ENCODE peak calls at places on chromosomes 5 and 9, in five cellular contexts. One of them, this sample, is unnamed.

GRCh38 chr5:150081541-150082283 is 4.6 kb downstream of the CSF1R start:
- DNase-seq in activated gamma-delta T cell treated with anti-CD3 and anti-CD28 coated beads, Interleukin-2, amount 50 U/mL, for 16 hours: no peak
- DNase-seq in CD8-positive, alpha-beta T cell: no peak
- DNase-seq in NCI-H1105: no peak
- DNase-seq in stimulated activated CD4-positive, alpha-beta T cell treated with anti-CD3 and anti-CD28 coated beads, Interleukin-4, amount 100 ng/mL, for 1 hour: no peak
- DNase-seq in this sample: peak

GRCh38 chr9:23522952-23523351 is 303.1 kb downstream of the ELAVL2 start:
- DNase-seq in NCI-H1105: no peak
- DNase-seq in CD8-positive, alpha-beta T cell: no peak
- DNase-seq in stimulated activated CD4-positive, alpha-beta T cell treated with anti-CD3 and anti-CD28 coated beads, Interleukin-4, amount 100 ng/mL, for 1 hour: no peak
- DNase-seq in activated gamma-delta T cell treated with anti-CD3 and anti-CD28 coated beads, Interleukin-2, amount 50 U/mL, for 16 hours: no peak
- DNase-seq in this sample: no peak

GRCh38 chr9:126860757-126861466 is 473 bp downstream of the ZBTB34 start:
- DNase-seq in NCI-H1105: no peak
- DNase-seq in activated gamma-delta T cell treated with anti-CD3 and anti-CD28 coated beads, Interleukin-2, amount 50 U/mL, for 16 hours: no peak
- DNase-seq in stimulated activated CD4-positive, alpha-beta T cell treated with anti-CD3 and anti-CD28 coated beads, Interleukin-4, amount 100 ng/mL, for 1 hour: peak
- DNase-seq in CD8-positive, alpha-beta T cell: no peak
- DNase-seq in this sample: no peak

GRCh38 chr9:116550728-116551436 is 136.2 kb upstream of the TRIM32 start:
- DNase-seq in stimulated activated CD4-positive, alpha-beta T cell treated with anti-CD3 and anti-CD28 coated beads, Interleukin-4, amount 100 ng/mL, for 1 hour: no peak
- DNase-seq in CD8-positive, alpha-beta T cell: no peak
- DNase-seq in NCI-H1105: no peak
- DNase-seq in activated gamma-delta T cell treated with anti-CD3 and anti-CD28 coated beads, Interleukin-2, amount 50 U/mL, for 16 hours: no peak
- DNase-seq in this sample: no peak

GRCh38 chr5:132762246-132763000 is 14.6 kb downstream of the SEPTIN8 start:
- DNase-seq in NCI-H1105: no peak
- DNase-seq in stimulated activated CD4-positive, alpha-beta T cell treated with anti-CD3 and anti-CD28 coated beads, Interleukin-4, amount 100 ng/mL, for 1 hour: no peak
- DNase-seq in CD8-positive, alpha-beta T cell: no peak
- DNase-seq in activated gamma-delta T cell treated with anti-CD3 and anti-CD28 coated beads, Interleukin-2, amount 50 U/mL, for 16 hours: no peak
- DNase-seq in this sample: peak

GRCh38 chr5:43192558-43193170 is 639 bp downstream of the NIM1K start:
- DNase-seq in NCI-H1105: peak
- DNase-seq in activated gamma-delta T cell treated with anti-CD3 and anti-CD28 coated beads, Interleukin-2, amount 50 U/mL, for 16 hours: no peak
- DNase-seq in stimulated activated CD4-positive, alpha-beta T cell treated with anti-CD3 and anti-CD28 coated beads, Interleukin-4, amount 100 ng/mL, for 1 hour: peak
- DNase-seq in CD8-positive, alpha-beta T cell: no peak
- DNase-seq in this sample: no peak

GRCh38 chr5:15833365-15833764 is 333.4 kb downstream of the FBXL7 start:
- DNase-seq in stimulated activated CD4-positive, alpha-beta T cell treated with anti-CD3 and anti-CD28 coated beads, Interleukin-4, amount 100 ng/mL, for 1 hour: no peak
- DNase-seq in CD8-positive, alpha-beta T cell: no peak
- DNase-seq in activated gamma-delta T cell treated with anti-CD3 and anti-CD28 coated beads, Interleukin-2, amount 50 U/mL, for 16 hours: no peak
- DNase-seq in NCI-H1105: no peak
- DNase-seq in this sample: no peak

GRCh38 chr5:141665995-141666940 is 15.1 kb upstream of the FCHSD1 start:
- DNase-seq in CD8-positive, alpha-beta T cell: no peak
- DNase-seq in stimulated activated CD4-positive, alpha-beta T cell treated with anti-CD3 and anti-CD28 coated beads, Interleukin-4, amount 100 ng/mL, for 1 hour: no peak
- DNase-seq in activated gamma-delta T cell treated with anti-CD3 and anti-CD28 coated beads, Interleukin-2, amount 50 U/mL, for 16 hours: no peak
- DNase-seq in NCI-H1105: no peak
- DNase-seq in this sample: no peak

GRCh38 chr9:35771079-35771441 is 17.0 kb upstream of the MSMP start:
- DNase-seq in activated gamma-delta T cell treated with anti-CD3 and anti-CD28 coated beads, Interleukin-2, amount 50 U/mL, for 16 hours: no peak
- DNase-seq in NCI-H1105: no peak
- DNase-seq in stimulated activated CD4-positive, alpha-beta T cell treated with anti-CD3 and anti-CD28 coated beads, Interleukin-4, amount 100 ng/mL, for 1 hour: no peak
- DNase-seq in CD8-positive, alpha-beta T cell: no peak
- DNase-seq in this sample: no peak

GRCh38 chr5:174315871-174316270 is 270.4 kb downstream of the NSG2 start:
- DNase-seq in activated gamma-delta T cell treated with anti-CD3 and anti-CD28 coated beads, Interleukin-2, amount 50 U/mL, for 16 hours: no peak
- DNase-seq in stimulated activated CD4-positive, alpha-beta T cell treated with anti-CD3 and anti-CD28 coated beads, Interleukin-4, amount 100 ng/mL, for 1 hour: no peak
- DNase-seq in NCI-H1105: no peak
- DNase-seq in CD8-positive, alpha-beta T cell: no peak
- DNase-seq in this sample: no peak

GRCh38 chr5:163362806-163363788 is 74.3 kb upstream of the CCNG1 start:
- DNase-seq in activated gamma-delta T cell treated with anti-CD3 and anti-CD28 coated beads, Interleukin-2, amount 50 U/mL, for 16 hours: no peak
- DNase-seq in NCI-H1105: no peak
- DNase-seq in stimulated activated CD4-positive, alpha-beta T cell treated with anti-CD3 and anti-CD28 coated beads, Interleukin-4, amount 100 ng/mL, for 1 hour: no peak
- DNase-seq in CD8-positive, alpha-beta T cell: no peak
- DNase-seq in this sample: no peak

GRCh38 chr5:133396187-133396621 is 216.1 kb downstream of the FSTL4 start:
- DNase-seq in stimulated activated CD4-positive, alpha-beta T cell treated with anti-CD3 and anti-CD28 coated beads, Interleukin-4, amount 100 ng/mL, for 1 hour: no peak
- DNase-seq in activated gamma-delta T cell treated with anti-CD3 and anti-CD28 coated beads, Interleukin-2, amount 50 U/mL, for 16 hours: no peak
- DNase-seq in NCI-H1105: no peak
- DNase-seq in CD8-positive, alpha-beta T cell: no peak
- DNase-seq in this sample: peak

GRCh38 chr5:53303105-53303504 is 177.3 kb upstream of the FST start:
- DNase-seq in stimulated activated CD4-positive, alpha-beta T cell treated with anti-CD3 and anti-CD28 coated beads, Interleukin-4, amount 100 ng/mL, for 1 hour: no peak
- DNase-seq in CD8-positive, alpha-beta T cell: no peak
- DNase-seq in NCI-H1105: no peak
- DNase-seq in activated gamma-delta T cell treated with anti-CD3 and anti-CD28 coated beads, Interleukin-2, amount 50 U/mL, for 16 hours: no peak
- DNase-seq in this sample: no peak

GRCh38 chr5:134115806-134116175 is 1.3 kb downstream of the TCF7 start:
- DNase-seq in CD8-positive, alpha-beta T cell: no peak
- DNase-seq in stimulated activated CD4-positive, alpha-beta T cell treated with anti-CD3 and anti-CD28 coated beads, Interleukin-4, amount 100 ng/mL, for 1 hour: no peak
- DNase-seq in activated gamma-delta T cell treated with anti-CD3 and anti-CD28 coated beads, Interleukin-2, amount 50 U/mL, for 16 hours: no peak
- DNase-seq in NCI-H1105: no peak
- DNase-seq in this sample: no peak

GRCh38 chr9:127976943-127977871 is 3.6 kb downstream of the EEIG1 start:
- DNase-seq in stimulated activated CD4-positive, alpha-beta T cell treated with anti-CD3 and anti-CD28 coated beads, Interleukin-4, amount 100 ng/mL, for 1 hour: peak
- DNase-seq in activated gamma-delta T cell treated with anti-CD3 and anti-CD28 coated beads, Interleukin-2, amount 50 U/mL, for 16 hours: no peak
- DNase-seq in CD8-positive, alpha-beta T cell: no peak
- DNase-seq in NCI-H1105: no peak
- DNase-seq in this sample: no peak

GRCh38 chr5:176682016-176682531 is 34.8 kb downstream of the TSPAN17 start:
- DNase-seq in CD8-positive, alpha-beta T cell: no peak
- DNase-seq in activated gamma-delta T cell treated with anti-CD3 and anti-CD28 coated beads, Interleukin-2, amount 50 U/mL, for 16 hours: no peak
- DNase-seq in NCI-H1105: no peak
- DNase-seq in stimulated activated CD4-positive, alpha-beta T cell treated with anti-CD3 and anti-CD28 coated beads, Interleukin-4, amount 100 ng/mL, for 1 hour: no peak
- DNase-seq in this sample: no peak

GRCh38 chr5:1546556-1546955 is 22.8 kb upstream of the LPCAT1 start:
- DNase-seq in NCI-H1105: no peak
- DNase-seq in stimulated activated CD4-positive, alpha-beta T cell treated with anti-CD3 and anti-CD28 coated beads, Interleukin-4, amount 100 ng/mL, for 1 hour: no peak
- DNase-seq in activated gamma-delta T cell treated with anti-CD3 and anti-CD28 coated beads, Interleukin-2, amount 50 U/mL, for 16 hours: no peak
- DNase-seq in CD8-positive, alpha-beta T cell: no peak
- DNase-seq in this sample: peak

GRCh38 chr9:37921546-37922300 is 17.8 kb upstream of the SLC25A51 start:
- DNase-seq in stimulated activated CD4-positive, alpha-beta T cell treated with anti-CD3 and anti-CD28 coated beads, Interleukin-4, amount 100 ng/mL, for 1 hour: no peak
- DNase-seq in NCI-H1105: no peak
- DNase-seq in activated gamma-delta T cell treated with anti-CD3 and anti-CD28 coated beads, Interleukin-2, amount 50 U/mL, for 16 hours: no peak
- DNase-seq in CD8-positive, alpha-beta T cell: no peak
- DNase-seq in this sample: no peak

This sample was measured in right atrium auricular region.